ENCODE peak calls at places on chromosomes 11 and 22, in seven cellular contexts. B is NCI-H1105 treated with DMSO at 0.1 percent for 48 hours; D is hypothalamus; P is AG04450; M is BJ; S is activated CD8-positive, alpha-beta memory T cell treated with anti-CD3 and anti-CD28 coated beads, Interleukin-2, amount 50 U/mL, for 4 hours; H is NCI-H2107. T is an unnamed sample.

GRCh38 chr22:44928711-44929347 is 81.0 kb downstream of the PHF21B start:
- DNase-seq in B (no peak), D (no peak), P (no peak), M (no peak), S (no peak), H (no peak), T (no peak)

GRCh38 chr11:123719452-123719851 is 22.0 kb downstream of the ZNF202 start:
- DNase-seq in B (no peak), D (no peak), P (no peak), M (no peak), S (no peak), H (no peak), T (no peak)

GRCh38 chr11:125441648-125442410 is 54.2 kb downstream of the FEZ1 start:
- DNase-seq in B (peak; percentile 44), D (no peak), P (no peak), M (no peak), S (no peak), H (no peak), T (no peak)

GRCh38 chr11:15371533-15371932 is 256.8 kb downstream of the INSC start:
- DNase-seq in B (no peak), D (no peak), P (no peak), M (no peak), S (no peak), H (no peak), T (no peak)

GRCh38 chr11:122655527-122656072 is at the start of gene UBASH3B:
- DNase-seq in B (peak; percentile 80), D (peak; percentile 67), P (no peak), M (no peak), S (peak; percentile 61), H (no peak), T (no peak)

GRCh38 chr11:57649826-57650738 is at the start of gene YPEL4:
- DNase-seq in B (peak; percentile 18), D (peak; percentile 81), P (peak; percentile 50), M (no peak), S (peak; percentile 68), H (no peak), T (no peak)

GRCh38 chr11:36057372-36058045 is 113.6 kb downstream of the LDLRAD3 start:
- DNase-seq in B (no peak), D (no peak), P (no peak), M (no peak), S (no peak), H (no peak), T (no peak)

GRCh38 chr11:128888034-128888985 is 2.8 kb upstream of the KCNJ5 start:
- DNase-seq in B (peak; percentile 61), D (no peak), P (no peak), M (no peak), S (no peak), H (no peak), T (no peak)

GRCh38 chr11:47980907-47981621 is 705 bp downstream of the PTPRJ start:
- DNase-seq in B (peak; percentile 29), D (peak; percentile 30), P (no peak), M (no peak), S (peak; percentile 33), H (no peak), T (no peak)

GRCh38 chr11:2901854-2902783 is 16.5 kb upstream of the CDKN1C start:
- DNase-seq in B (peak; percentile 91), D (peak; percentile 84), P (peak; percentile 63), M (peak; percentile 58), S (peak; percentile 86), H (no peak), T (peak; percentile 82)

GRCh38 chr22:20509344-20510047 is 2.1 kb downstream of the MED15 start:
- DNase-seq in B (no peak), D (peak; percentile 52), P (peak; percentile 82), M (peak; percentile 74), S (peak; percentile 56), H (no peak), T (no peak)

GRCh38 chr11:120316880-120317688 is 8.0 kb upstream of the TLCD5 start:
- DNase-seq in B (no peak), D (no peak), P (no peak), M (no peak), S (no peak), H (no peak), T (no peak)

GRCh38 chr22:46866591-46866990 is 104.1 kb downstream of the TBC1D22A start:
- DNase-seq in B (no peak), D (no peak), P (peak; percentile 65), M (no peak), S (no peak), H (no peak), T (no peak)

GRCh38 chr22:32531955-32532818 is 57.6 kb downstream of the FBXO7 start:
- DNase-seq in B (no peak), D (no peak), P (peak; percentile 82), M (peak; percentile 87), S (no peak), H (no peak), T (peak; percentile 41)

GRCh38 chr11:93773045-93773477 is 11.0 kb upstream of the MED17 start:
- DNase-seq in B (no peak), D (no peak), P (no peak), M (no peak), S (no peak), H (no peak), T (no peak)

GRCh38 chr11:61756452-61757212 is 4.2 kb downstream of the MYRF start:
- DNase-seq in B (no peak), D (no peak), P (no peak), M (no peak), S (peak; percentile 38), H (no peak), T (no peak)

GRCh38 chr11:45852712-45853101 is 5.4 kb downstream of the CRY2 start:
- DNase-seq in B (no peak), D (no peak), P (no peak), M (no peak), S (no peak), H (no peak), T (no peak)

GRCh38 chr22:47933891-47934290 is 1171.4 kb downstream of the TBC1D22A start:
- DNase-seq in B (no peak), D (no peak), P (no peak), M (no peak), S (no peak), H (no peak), T (no peak)

GRCh38 chr11:126720539-126721235 is 279.9 kb downstream of the KIRREL3 start:
- DNase-seq in B (peak; percentile 52), D (no peak), P (no peak), M (no peak), S (no peak), H (no peak), T (no peak)

GRCh38 chr11:72354356-72355115 is 79.8 kb downstream of the CLPB start:
- DNase-seq in B (no peak), D (no peak), P (no peak), M (no peak), S (no peak), H (no peak), T (no peak)

GRCh38 chr22:27918351-27919221 is 470 bp downstream of the PITPNB start:
- DNase-seq in B (peak; percentile 35), D (peak; percentile 47), P (no peak), M (no peak), S (peak; percentile 67), H (no peak), T (no peak)

GRCh38 chr11:130533113-130533803 is 84.8 kb downstream of the ADAMTS15 start:
- DNase-seq in B (peak; percentile 29), D (no peak), P (no peak), M (no peak), S (no peak), H (no peak), T (no peak)

GRCh38 chr11:32440920-32441319 is 5.6 kb upstream of the WT1 start:
- DNase-seq in B (no peak), D (no peak), P (no peak), M (no peak), S (no peak), H (no peak), T (no peak)

T was measured in iPS DF 6.9.